ENCODE peak calls at places on chromosomes 12 and 14, in five cellular contexts. W is ovary, T is NCI-H1436, X is substantia nigra, R is amniotic stem cell. U is an unnamed sample.
A peak's percentile ranks its signal among the peaks of the same experiment; 100 is the strongest.

GRCh38 chr14:64324461-64325255 is 30.5 kb upstream of the ESR2 start:
- DNase-seq in W (no peak), T (no peak), X (no peak), R (no peak), U (no peak)

GRCh38 chr12:30823764-30824163 is 69.0 kb upstream of the CAPRIN2 start:
- DNase-seq in W (no peak), T (no peak), X (no peak), R (no peak), U (no peak)

GRCh38 chr12:2336409-2336829 is 283.6 kb downstream of the CACNA1C start:
- DNase-seq in W (no peak), T (no peak), X (peak; percentile 34), R (peak; percentile 90), U (peak; percentile 17)

GRCh38 chr12:53221203-53222076 is 10.6 kb downstream of the RARG start:
- DNase-seq in W (peak; percentile 86), T (no peak), X (peak; percentile 78), R (no peak), U (peak; percentile 70)

GRCh38 chr12:24562761-24563392 is 386.0 kb downstream of the BCAT1 start:
- DNase-seq in W (peak; percentile 74), T (no peak), X (peak; percentile 14), R (no peak), U (no peak)

GRCh38 chr12:2268478-2269286 is 215.9 kb downstream of the CACNA1C start:
- DNase-seq in W (no peak), T (no peak), X (peak; percentile 42), R (peak; percentile 84), U (no peak)

GRCh38 chr12:68899251-68899771 is 33.7 kb downstream of the CPM start:
- DNase-seq in W (peak; percentile 77), T (no peak), X (peak; percentile 15), R (peak; percentile 36), U (no peak)

GRCh38 chr12:115407036-115407435 is 723.1 kb upstream of the TBX3 start:
- DNase-seq in W (no peak), T (peak; percentile 97), X (no peak), R (no peak), U (no peak)

GRCh38 chr12:41663487-41664258 is 475.6 kb downstream of the PDZRN4 start:
- DNase-seq in W (no peak), T (no peak), X (no peak), R (no peak), U (peak; percentile 18)

GRCh38 chr12:48980389-48980952 is 2.3 kb downstream of the WNT1 start:
- DNase-seq in W (no peak), T (no peak), X (no peak), R (no peak), U (no peak)

GRCh38 chr12:91769736-91770135 is 375.9 kb downstream of the BTG1 start:
- DNase-seq in W (no peak), T (no peak), X (no peak), R (no peak), U (no peak)

GRCh38 chr12:110689601-110690430 is 901 bp upstream of the HVCN1 start:
- DNase-seq in W (peak; percentile 47), T (no peak), X (no peak), R (no peak), U (no peak)

GRCh38 chr14:105500726-105501101 is 9.7 kb downstream of the TEDC1 start:
- DNase-seq in W (no peak), T (no peak), X (no peak), R (no peak), U (no peak)

GRCh38 chr12:82730832-82731497 is 44.3 kb downstream of the TMTC2 start:
- DNase-seq in W (no peak), T (no peak), X (no peak), R (no peak), U (no peak)

GRCh38 chr12:86421333-86421732 is 165.1 kb upstream of the MGAT4C start:
- DNase-seq in W (no peak), T (no peak), X (no peak), R (no peak), U (no peak)

GRCh38 chr12:124486346-124486963 is 81.0 kb downstream of the NCOR2 start:
- DNase-seq in W (peak; percentile 26), T (no peak), X (no peak), R (no peak), U (no peak)

GRCh38 chr12:51368640-51369517 is 22.3 kb downstream of the GALNT6 start:
- DNase-seq in W (no peak), T (no peak), X (no peak), R (no peak), U (peak; percentile 93)

GRCh38 chr12:60501124-60501729 is 905.4 kb downstream of the SLC16A7 start:
- DNase-seq in W (no peak), T (no peak), X (no peak), R (no peak), U (no peak)

GRCh38 chr14:53951661-53952265 is 4.9 kb downstream of the BMP4 start:
- DNase-seq in W (peak; percentile 30), T (no peak), X (no peak), R (no peak), U (no peak)

GRCh38 chr12:49662998-49663843 is 39.9 kb downstream of the PRPF40B start:
- DNase-seq in W (peak; percentile 64), T (no peak), X (peak; percentile 21), R (no peak), U (peak; percentile 90)

GRCh38 chr14:55333785-55334485 is 62.7 kb downstream of the FBXO34 start:
- DNase-seq in W (no peak), T (no peak), X (no peak), R (no peak), U (no peak)

GRCh38 chr14:104213301-104214034 is 75.1 kb downstream of the KIF26A start:
- DNase-seq in W (no peak), T (no peak), X (no peak), R (no peak), U (no peak)

GRCh38 chr14:101134161-101134631 is 230.7 kb upstream of the RTL1 start:
- DNase-seq in W (no peak), T (no peak), X (no peak), R (no peak), U (no peak)

GRCh38 chr12:75694891-75695290 is 183.5 kb upstream of the KRR1 start:
- DNase-seq in W (no peak), T (no peak), X (no peak), R (no peak), U (no peak)

GRCh38 chr12:6790496-6791150 is 1.3 kb downstream of the CD4 start:
- DNase-seq in W (no peak), T (no peak), X (no peak), R (no peak), U (peak; percentile 1)

GRCh38 chr12:89206375-89206774 is 145.9 kb downstream of the DUSP6 start:
- DNase-seq in W (no peak), T (no peak), X (no peak), R (no peak), U (no peak)

GRCh38 chr14:22561661-22562579 is 27.1 kb downstream of the DAD1 start:
- DNase-seq in W (no peak), T (no peak), X (no peak), R (no peak), U (no peak)

GRCh38 chr12:111864935-111865334 is 22.9 kb downstream of the MAPKAPK5 start:
- DNase-seq in W (no peak), T (no peak), X (no peak), R (no peak), U (no peak)

GRCh38 chr12:64813733-64814132 is 10.7 kb upstream of the TBC1D30 start:
- DNase-seq in W (no peak), T (no peak), X (no peak), R (no peak), U (no peak)

GRCh38 chr14:89730692-89731091 is 223.8 kb downstream of the EFCAB11 start:
- DNase-seq in W (no peak), T (no peak), X (no peak), R (no peak), U (no peak)

GRCh38 chr14:85534435-85534834 is 4.5 kb downstream of the FLRT2 start:
- DNase-seq in W (peak; percentile 38), T (no peak), X (no peak), R (no peak), U (no peak)